ENCODE peak calls at places on chromosome 15, in four cellular contexts. H, M, N and G are unnamed samples. For H3K4me1, the result is how much of the 10 kb centered on the place peaks cover.

GRCh38 chr15:87752250-87752951 is 504.1 kb downstream of the NTRK3 start:
- DNase-seq in H (no peak), M (no peak), N (peak), G (no peak)

GRCh38 chr15:57777034-57777433 is 70.5 kb downstream of the POLR2M start:
- DNase-seq in H (no peak), M (no peak), N (no peak), G (no peak)

GRCh38 chr15:66802087-66803001 is 100.3 kb downstream of the SMAD6 start:
- DNase-seq in H (no peak), M (no peak), N (peak), G (no peak)

GRCh38 chr15:59168536-59168935 is 38.1 kb upstream of the LDHAL6B start:
- DNase-seq in H (no peak), M (no peak), N (peak), G (no peak)

GRCh38 chr15:73747847-73748605 is 5.1 kb downstream of the INSYN1 start:
- DNase-seq in H (no peak), M (no peak), N (no peak), G (no peak)

GRCh38 chr15:29939404-29939803 is 117.1 kb upstream of the TJP1 start:
- DNase-seq in H (no peak), M (no peak), N (no peak), G (no peak)

GRCh38 chr15:37771462-37771861 is 163.0 kb upstream of the TMCO5A start:
- DNase-seq in H (no peak), M (no peak), N (no peak), G (no peak)

GRCh38 chr15:81235781-81236507 is 39.3 kb downstream of the IL16 start:
- DNase-seq in H (no peak), M (no peak), N (peak), G (no peak)

GRCh38 chr15:56886878-56887781 is 31.3 kb upstream of the TCF12 start:
- DNase-seq in H (peak), M (peak), N (peak), G (peak)

GRCh38 chr15:25894371-25894902 is 31.3 kb upstream of the ATP10A start:
- DNase-seq in H (no peak), M (no peak), N (no peak), G (no peak)

GRCh38 chr15:42385206-42385979 is 26.1 kb downstream of the CAPN3 start:
- DNase-seq in H (no peak), M (peak), N (peak), G (peak)

GRCh38 chr15:31867536-31868442 is 162.5 kb upstream of the CHRNA7 start:
- DNase-seq in H (peak), M (peak), N (peak), G (peak)

GRCh38 chr15:28914483-28915023 is 28.8 kb downstream of the APBA2 start:
- DNase-seq in H (no peak), M (peak), N (no peak), G (no peak)

GRCh38 chr15:71653986-71654713 is 156.2 kb upstream of the NR2E3 start:
- DNase-seq in H (no peak), M (no peak), N (peak), G (no peak)

GRCh38 chr15:67135494-67135893 is 70.1 kb downstream of the SMAD3 start:
- DNase-seq in H (no peak), M (no peak), N (peak), G (peak)

GRCh38 chr15:57727031-57727430 is 20.5 kb downstream of the POLR2M start:
- DNase-seq in H (no peak), M (no peak), N (peak), G (no peak)

GRCh38 chr15:80844011-80844732 is 65.0 kb downstream of the CEMIP start:
- DNase-seq in H (no peak), M (no peak), N (no peak), G (no peak)

GRCh38 chr15:63157891-63158431 is 684 bp upstream of the RPS27L start:
- DNase-seq in H (no peak), M (peak), N (peak), G (peak)

GRCh38 chr15:99440029-99440428 is 125.8 kb upstream of the MEF2A start:
- DNase-seq in H (no peak), M (no peak), N (no peak), G (no peak)

GRCh38 chr15:58056015-58056414 is 9.5 kb downstream of the ALDH1A2 start:
- DNase-seq in H (no peak), M (no peak), N (no peak), G (no peak)

GRCh38 chr15:85692873-85693272 is 101.9 kb downstream of the KLHL25 start:
- DNase-seq in H (no peak), M (no peak), N (no peak), G (peak)

GRCh38 chr15:101615986-101616848 is 36.0 kb downstream of the TM2D3 start:
- DNase-seq in H (no peak), M (peak), N (peak), G (peak)

GRCh38 chr15:72786946-72787345 is 3.4 kb upstream of the ADPGK start:
- DNase-seq in H (no peak), M (no peak), N (no peak), G (no peak)

GRCh38 chr15:98776607-98777281 is 128.4 kb downstream of the IGF1R start:
- DNase-seq in H (no peak), M (peak), N (no peak), G (peak)

GRCh38 chr15:56608140-56608778 is 125.0 kb downstream of the ZNF280D start:
- DNase-seq in H (no peak), M (no peak), N (no peak), G (no peak)

GRCh38 chr15:48020166-48020565 is 100.6 kb upstream of the SLC24A5 start:
- DNase-seq in H (no peak), M (no peak), N (no peak), G (no peak)

GRCh38 chr15:52653451-52653964 is 25.7 kb downstream of the ATOSA start:
- DNase-seq in H (no peak), M (peak), N (peak), G (no peak)

GRCh38 chr15:59191855-59192237 is 14.8 kb upstream of the LDHAL6B start:
- DNase-seq in H (no peak), M (no peak), N (peak), G (no peak)

GRCh38 chr15:95761742-95762141 is 568.8 kb upstream of the NR2F2 start:
- DNase-seq in H (no peak), M (peak), N (no peak), G (no peak)

GRCh38 chr15:50096158-50096821 is 22.7 kb downstream of the ATP8B4 start:
- DNase-seq in H (no peak), M (no peak), N (no peak), G (no peak)

DNA sequence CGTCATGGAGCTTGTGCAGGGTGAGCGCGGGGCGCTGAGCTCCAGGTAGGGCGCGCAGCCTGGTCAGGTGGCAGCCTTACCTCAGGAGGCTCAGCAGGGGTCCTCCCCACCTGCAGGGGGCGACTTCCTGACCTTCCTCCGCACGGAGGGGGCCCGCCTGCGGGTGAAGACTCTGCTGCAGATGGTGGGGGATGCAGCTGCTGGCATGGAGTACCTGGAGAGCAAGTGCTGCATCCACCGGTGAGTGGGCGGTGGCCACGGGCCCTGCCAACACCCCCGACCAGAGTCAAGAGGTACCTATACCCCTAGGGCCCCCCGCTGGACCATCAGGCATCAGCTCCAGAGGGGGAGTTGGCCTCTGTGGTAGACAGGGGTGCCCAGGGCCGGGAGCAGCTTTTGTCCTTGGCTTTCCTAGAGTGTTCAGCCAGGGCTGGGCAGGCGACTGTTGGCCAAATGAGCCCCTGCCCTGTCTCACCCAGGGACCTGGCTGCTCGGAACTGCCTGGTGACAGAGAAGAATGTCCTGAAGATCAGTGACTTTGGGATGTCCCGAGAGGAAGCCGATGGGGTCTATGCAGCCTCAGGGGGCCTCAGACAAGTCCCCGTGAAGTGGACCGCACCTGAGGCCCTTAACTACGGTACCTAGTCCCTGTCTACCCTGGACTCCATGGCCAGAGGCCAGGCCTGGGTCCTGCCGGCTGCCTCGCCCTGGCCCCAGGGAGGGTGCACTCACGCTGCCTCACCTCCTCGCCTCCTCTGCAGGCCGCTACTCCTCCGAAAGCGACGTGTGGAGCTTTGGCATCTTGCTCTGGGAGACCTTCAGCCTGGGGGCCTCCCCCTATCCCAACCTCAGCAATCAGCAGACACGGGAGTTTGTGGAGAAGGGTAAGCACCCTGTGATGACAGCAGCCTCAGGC is 9.1 kb downstream of the FES start:
- DNase-seq in H (no peak), M (no peak), N (no peak), G (no peak)
- TF ChIP-seq CTCF in H (no peak), M (peak), N (no peak), G (no peak)

DNA sequence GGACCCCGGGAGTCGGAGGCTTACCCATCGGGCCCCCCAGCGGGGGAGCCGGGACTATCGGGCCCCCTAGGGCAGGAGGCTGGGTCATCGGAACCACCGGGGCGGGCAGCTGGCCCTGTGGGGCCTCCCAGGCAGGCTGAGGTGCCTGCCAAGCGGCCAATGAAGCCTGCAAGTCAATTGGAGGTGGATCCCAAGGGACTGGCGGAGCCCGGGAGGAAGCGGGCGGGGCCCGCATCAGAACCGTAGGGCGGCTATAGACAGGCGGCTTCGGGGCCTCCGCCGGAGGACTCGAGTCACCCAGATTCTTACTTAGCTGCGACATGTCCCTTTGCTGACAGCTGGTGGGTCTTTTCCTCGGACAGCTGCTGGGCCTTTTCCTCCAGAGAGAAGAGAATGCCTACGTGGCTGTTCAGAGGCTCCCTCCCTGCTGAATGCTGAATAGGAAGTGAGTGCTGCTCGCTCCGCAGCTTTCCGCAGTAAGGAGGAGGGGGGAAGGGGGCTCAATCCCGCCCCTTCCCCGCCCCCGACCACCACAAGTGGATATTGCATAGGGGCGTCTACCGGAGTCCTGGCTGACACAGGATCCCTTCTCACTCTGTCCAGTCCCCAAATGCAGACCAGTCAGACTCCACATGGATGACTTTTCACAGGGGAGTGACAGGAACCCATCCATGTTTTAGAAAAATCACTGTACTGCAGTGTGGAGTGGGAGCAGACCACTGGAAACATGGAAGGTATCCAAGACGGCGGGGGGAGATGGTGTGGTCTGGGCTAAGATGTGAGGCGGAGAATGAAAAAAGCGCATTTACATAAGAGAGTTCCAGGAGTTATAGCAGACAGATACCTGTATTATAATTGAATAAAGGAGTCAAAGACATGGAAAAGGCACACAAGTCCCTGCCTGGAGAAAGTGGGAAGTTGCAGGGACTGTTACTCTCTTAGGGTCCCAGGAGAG is at the start of gene MAGEL2:
- DNase-seq in H (no peak), M (peak), N (no peak), G (peak)
- H3K4me3 ChIP-seq in H (no peak), M (peak), N (no peak), G (no peak)

DNA sequence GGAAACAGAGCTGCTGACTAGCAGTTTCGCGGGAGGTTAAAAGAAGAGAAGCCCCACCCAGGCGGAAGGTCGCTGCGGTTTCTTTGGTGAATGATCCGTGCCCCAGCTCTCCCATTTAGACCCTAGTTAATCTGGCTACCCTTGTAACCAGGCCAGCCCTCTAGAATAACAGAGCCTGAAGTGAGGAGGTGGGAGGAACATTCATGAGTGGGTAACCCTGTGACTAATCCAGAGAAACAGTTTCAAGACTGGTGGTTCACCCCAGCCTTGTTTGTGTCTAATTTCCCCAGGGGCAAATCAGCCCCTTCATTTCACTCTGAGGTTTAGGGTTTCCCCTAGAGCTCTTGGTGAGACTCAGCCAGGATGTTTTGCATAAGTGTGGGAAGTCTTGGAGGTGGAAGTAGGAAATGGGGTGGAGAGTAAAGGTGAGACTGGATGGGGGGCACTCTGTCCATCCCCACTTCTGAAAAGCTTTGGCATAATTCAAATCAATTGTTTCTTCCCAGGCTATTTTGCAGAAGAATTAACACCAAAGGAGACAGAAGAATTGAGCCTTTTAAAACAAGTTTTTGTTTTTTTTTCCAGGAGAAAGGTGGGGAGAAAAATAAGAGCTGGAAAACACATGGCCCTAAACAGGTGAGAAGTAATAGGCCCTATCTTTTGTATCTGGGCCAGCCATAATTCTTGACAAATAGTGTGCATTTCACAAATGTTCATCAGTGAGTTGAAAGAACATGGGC is 303.1 kb downstream of the RPLP1 start:
- DNase-seq in H (peak), M (no peak), N (no peak), G (no peak)
- H3K4me1 ChIP-seq in H (half or more), M (under half), N (under half), G (under half)

DNA sequence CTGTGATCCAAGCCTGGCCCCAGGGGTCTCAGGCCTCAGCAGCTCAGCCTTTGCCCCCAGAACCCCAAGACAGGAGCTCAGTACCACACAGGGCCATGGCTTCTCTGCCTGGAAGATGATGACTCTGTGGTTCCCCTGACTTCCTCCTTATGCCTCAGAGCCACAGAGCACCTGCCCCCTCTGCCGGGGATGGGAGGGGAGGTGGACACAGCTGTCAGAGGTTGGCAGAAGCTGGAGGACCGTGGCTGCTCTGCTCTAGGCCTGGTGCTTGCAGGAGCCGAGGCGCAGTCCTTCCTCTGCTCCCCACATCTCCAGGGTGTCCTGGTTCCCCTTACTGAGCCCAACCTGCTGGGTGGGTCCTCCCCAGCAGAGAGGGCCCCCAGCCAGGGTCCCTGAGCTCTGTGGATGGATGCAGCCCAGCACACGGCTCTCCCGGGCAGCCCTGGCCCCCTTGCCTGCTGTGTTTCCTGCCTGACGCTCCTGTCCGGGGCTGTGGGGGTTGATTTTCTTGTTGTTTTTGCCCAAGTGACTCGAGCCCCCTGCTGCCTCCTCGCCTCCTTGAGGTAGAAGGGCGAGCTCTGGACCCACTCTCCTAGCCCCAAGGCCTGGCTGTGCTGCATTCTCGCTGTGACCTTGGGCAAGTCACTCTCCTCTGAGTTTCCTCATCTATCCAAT is 36.6 kb downstream of the PSTPIP1 start:
- DNase-seq in H (peak), M (no peak), N (no peak), G (no peak)
- TF ChIP-seq CTCF in H (peak), M (no peak), N (no peak), G (no peak)

GRCh38 chr15:75335313-75335704 is 554 bp upstream of the COMMD4 start:
- DNase-seq in H (no peak), M (no peak), N (no peak), G (no peak)
- H3K4me3 ChIP-seq in H (peak), M (peak), N (peak), G (peak)